ENCODE peak calls at places on chromosomes 11 and 22, in nine cellular contexts. F is fibroblast of the aortic adventitia; A is CD4-positive, alpha-beta memory T cell; J is mesothelial cell of epicardium; U is effector CD4-positive, alpha-beta T cell; Z is midbrain; K is choroid plexus epithelial cell; W is NCI-H460; X is PC-3. M is an unnamed sample.

GRCh38 chr11:28110839-28111235 is 2.6 kb downstream of the METTL15 start:
- DNase-seq in J (no peak), Z (no peak), A (no peak), X (no peak), W (no peak), U (no peak), F (peak), K (peak), M (no peak)

GRCh38 chr11:47971501-47971900 is 8.9 kb upstream of the PTPRJ start:
- DNase-seq in F (no peak), X (no peak), U (no peak), J (no peak), W (no peak), A (no peak), K (no peak), Z (no peak), M (no peak)

GRCh38 chr22:35842519-35842913 is 124.8 kb downstream of the APOL5 start:
- DNase-seq in K (no peak), X (no peak), Z (no peak), F (no peak), A (no peak), U (no peak), J (no peak), W (no peak), M (no peak)

GRCh38 chr22:26608129-26608528 is 9.7 kb downstream of the CRYBB1 start:
- DNase-seq in A (no peak), X (no peak), K (no peak), W (no peak), U (no peak), Z (no peak), F (no peak), J (no peak), M (no peak)

GRCh38 chr11:99918761-99919160 is 768.3 kb upstream of the ARHGAP42 start:
- DNase-seq in Z (no peak), F (no peak), U (no peak), A (no peak), X (no peak), J (no peak), K (no peak), W (no peak), M (no peak)

GRCh38 chr11:10758959-10759358 is 7.9 kb downstream of the CTR9 start:
- DNase-seq in F (no peak), J (no peak), U (no peak), W (no peak), A (no peak), X (peak), K (no peak), Z (no peak), M (no peak)

GRCh38 chr11:2132874-2133480 is 6.2 kb downstream of the IGF2 start:
- DNase-seq in K (no peak), U (no peak), A (no peak), W (no peak), X (no peak), F (no peak), J (no peak), Z (no peak), M (no peak)

GRCh38 chr11:61445535-61445934 is 15.6 kb downstream of the SDHAF2 start:
- DNase-seq in A (no peak), K (no peak), W (no peak), Z (no peak), F (no peak), U (no peak), X (no peak), J (no peak), M (no peak)

GRCh38 chr11:95556342-95557151 is 233.0 kb downstream of the FAM76B start:
- DNase-seq in U (no peak), F (peak), X (no peak), K (peak), W (no peak), A (no peak), Z (no peak), J (no peak), M (no peak)

GRCh38 chr11:88320149-88320559 is 17.4 kb downstream of the CTSC start:
- DNase-seq in W (no peak), Z (no peak), F (peak), J (no peak), X (peak), U (no peak), A (no peak), K (peak), M (no peak)

GRCh38 chr11:68337399-68337835 is 25.0 kb downstream of the LRP5 start:
- DNase-seq in A (no peak), J (no peak), U (no peak), K (no peak), X (no peak), W (no peak), Z (no peak), F (no peak), M (no peak)

GRCh38 chr22:49097966-49098365 is 729.7 kb downstream of the BRD1 start:
- DNase-seq in W (no peak), A (no peak), Z (no peak), U (no peak), K (no peak), X (no peak), J (no peak), F (no peak), M (no peak)

GRCh38 chr11:16001899-16002426 is 354.4 kb downstream of the SOX6 start:
- DNase-seq in J (no peak), K (peak), U (no peak), W (peak), Z (no peak), F (peak), X (peak), A (no peak), M (no peak)

GRCh38 chr11:131917634-131918384 is 547.4 kb downstream of the NTM start:
- DNase-seq in U (no peak), A (no peak), Z (no peak), X (no peak), W (no peak), J (no peak), K (no peak), F (no peak), M (no peak)

GRCh38 chr11:71251159-71251721 is 1.1 kb downstream of the SHANK2 start:
- DNase-seq in J (no peak), X (peak), K (no peak), A (no peak), U (no peak), W (no peak), Z (no peak), F (no peak), M (no peak)

GRCh38 chr11:130726234-130726559 is 190.1 kb downstream of the SNX19 start:
- DNase-seq in Z (no peak), A (no peak), U (no peak), F (peak), J (no peak), W (no peak), X (no peak), K (peak), M (no peak)

GRCh38 chr11:116812109-116812508 is 11.0 kb downstream of the APOA4 start:
- DNase-seq in Z (no peak), F (no peak), X (no peak), U (no peak), W (no peak), J (no peak), K (no peak), A (no peak), M (no peak)

GRCh38 chr22:22787805-22788459 is 99.7 kb upstream of the IGLL5 start:
- DNase-seq in F (peak), J (no peak), U (peak), A (peak), X (peak), K (peak), Z (peak), W (peak), M (peak)

GRCh38 chr22:42684462-42685195 is 35.4 kb upstream of the CYB5R3 start:
- DNase-seq in J (no peak), U (no peak), A (no peak), Z (no peak), W (no peak), F (peak), X (no peak), K (peak), M (no peak)

GRCh38 chr11:133930767-133931448 is 25.9 kb downstream of the IGSF9B start:
- DNase-seq in K (peak), F (peak), A (no peak), Z (no peak), X (peak), U (no peak), J (no peak), W (no peak), M (no peak)

GRCh38 chr11:130826572-130826971 is 89.7 kb downstream of the SNX19 start:
- DNase-seq in Z (no peak), J (no peak), U (no peak), X (no peak), W (no peak), K (no peak), F (no peak), A (no peak), M (no peak)